ENCODE peak calls at places on chromosomes 12 and 14, in ten cellular contexts. C is T-helper 1 cell, G is right atrium auricular region, F is left ventricle myocardium inferior, N is OCI-LY7, R is HEK293T, I is upper lobe of right lung, S is BE2C, X is COR-L47, E is IMR-90. O is an unnamed sample.

GRCh38 chr14:83133986-83134664 is 1600.5 kb upstream of the SEL1L start:
- DNase-seq in C (no peak), G (no peak), F (no peak), N (no peak), R (no peak), I (no peak), S (no peak), X (peak; percentile 85), E (no peak), O (no peak)

GRCh38 chr12:5047094-5047493 is 3.4 kb downstream of the KCNA5 start:
- DNase-seq in C (no peak), G (no peak), F (no peak), N (no peak), R (no peak), I (no peak), S (no peak), X (no peak), E (no peak), O (no peak)

GRCh38 chr14:94382099-94382498 is 6.3 kb downstream of the SERPINA1 start:
- DNase-seq in C (no peak), G (no peak), F (no peak), N (no peak), R (no peak), I (no peak), S (no peak), X (no peak), E (no peak), O (no peak)

GRCh38 chr14:102363182-102363952 is 626 bp downstream of the TECPR2 start:
- DNase-seq in C (no peak), G (peak; percentile 76), F (peak; percentile 53), N (peak; percentile 29), R (no peak), I (no peak), S (no peak), X (peak; percentile 63), E (peak; percentile 50), O (peak; percentile 73)

GRCh38 chr14:64800000-64800399 is 79.7 kb downstream of the SPTB start:
- DNase-seq in C (no peak), G (no peak), F (peak; percentile 39), N (peak; percentile 7), R (no peak), I (no peak), S (no peak), X (peak; percentile 16), E (peak; percentile 18), O (peak; percentile 58)

GRCh38 chr14:95507174-95507573 is 9.3 kb downstream of the SYNE3 start:
- DNase-seq in C (no peak), G (peak; percentile 89), F (peak; percentile 64), N (no peak), R (no peak), I (no peak), S (peak; percentile 76), X (no peak), E (peak; percentile 94), O (peak; percentile 66)

GRCh38 chr14:73613046-73613383 is 698 bp downstream of the ACOT6 start:
- DNase-seq in C (no peak), G (no peak), F (no peak), N (no peak), R (no peak), I (no peak), S (no peak), X (no peak), E (no peak), O (no peak)

GRCh38 chr12:34203866-34204620 is 181.7 kb downstream of the ALG10 start:
- DNase-seq in C (no peak), G (no peak), F (no peak), N (no peak), R (no peak), I (no peak), S (no peak), X (no peak), E (no peak), O (no peak)

GRCh38 chr14:91265404-91265803 is 20.9 kb upstream of the GPR68 start:
- DNase-seq in C (no peak), G (no peak), F (no peak), N (no peak), R (no peak), I (no peak), S (no peak), X (no peak), E (no peak), O (peak; percentile 10)

GRCh38 chr14:73265721-73266046 is 28.4 kb downstream of the PAPLN start:
- DNase-seq in C (no peak), G (no peak), F (no peak), N (no peak), R (no peak), I (no peak), S (no peak), X (no peak), E (no peak), O (no peak)

GRCh38 chr14:21514341-21514740 is 3.2 kb upstream of the METTL3 start:
- DNase-seq in C (no peak), G (no peak), F (no peak), N (no peak), R (no peak), I (no peak), S (no peak), X (no peak), E (no peak), O (no peak)

GRCh38 chr12:90945070-90945649 is 9.8 kb downstream of the CCER1 start:
- DNase-seq in C (no peak), G (no peak), F (no peak), N (peak; percentile 50), R (peak; percentile 12), I (no peak), S (no peak), X (peak; percentile 11), E (peak; percentile 49), O (no peak)

GRCh38 chr12:81010641-81011040 is 67.2 kb upstream of the ACSS3 start:
- DNase-seq in C (no peak), G (no peak), F (no peak), N (no peak), R (no peak), I (no peak), S (no peak), X (no peak), E (no peak), O (no peak)

GRCh38 chr14:106185837-106186233 is 659.5 kb downstream of the TMEM121 start:
- DNase-seq in C (peak; percentile 53), G (no peak), F (no peak), N (peak; percentile 87), R (no peak), I (no peak), S (peak; percentile 16), X (no peak), E (no peak), O (no peak)

GRCh38 chr14:86858043-86858442 is 1134.9 kb downstream of the GALC start:
- DNase-seq in C (no peak), G (no peak), F (no peak), N (no peak), R (no peak), I (no peak), S (no peak), X (no peak), E (peak; percentile 59), O (no peak)

GRCh38 chr14:97978336-97978735 is 1181.2 kb downstream of the VRK1 start:
- DNase-seq in C (peak; percentile 67), G (peak; percentile 76), F (peak; percentile 76), N (no peak), R (peak; percentile 55), I (peak; percentile 85), S (peak; percentile 79), X (peak; percentile 93), E (no peak), O (peak; percentile 77)

GRCh38 chr14:64761441-64762043 is 57.3 kb downstream of the PLEKHG3 start:
- DNase-seq in C (no peak), G (no peak), F (no peak), N (no peak), R (no peak), I (no peak), S (no peak), X (no peak), E (peak; percentile 49), O (peak; percentile 35)

GRCh38 chr12:30813741-30814687 is 59.3 kb upstream of the CAPRIN2 start:
- DNase-seq in C (no peak), G (no peak), F (no peak), N (no peak), R (no peak), I (no peak), S (no peak), X (no peak), E (peak; percentile 50), O (no peak)

GRCh38 chr12:52971701-52972329 is 22.9 kb downstream of the KRT18 start:
- DNase-seq in C (no peak), G (no peak), F (no peak), N (no peak), R (no peak), I (no peak), S (no peak), X (no peak), E (peak; percentile 75), O (no peak)

GRCh38 chr12:121159467-121160307 is 27.0 kb downstream of the P2RX7 start:
- DNase-seq in C (no peak), G (no peak), F (no peak), N (peak; percentile 24), R (no peak), I (no peak), S (no peak), X (no peak), E (no peak), O (no peak)

GRCh38 chr14:93212432-93212831 is 5.4 kb downstream of the UBR7 start:
- DNase-seq in C (no peak), G (no peak), F (no peak), N (peak; percentile 59), R (no peak), I (no peak), S (no peak), X (no peak), E (no peak), O (no peak)

GRCh38 chr12:117046861-117047530 is 52.2 kb downstream of the TESC start:
- DNase-seq in C (no peak), G (no peak), F (no peak), N (no peak), R (no peak), I (no peak), S (no peak), X (no peak), E (no peak), O (no peak)

GRCh38 chr12:752673-753400 is 458 bp downstream of the WNK1 start:
- DNase-seq in C (peak; percentile 35), G (peak; percentile 60), F (peak; percentile 57), N (peak; percentile 72), R (peak; percentile 38), I (peak; percentile 89), S (peak; percentile 72), X (no peak), E (peak; percentile 21), O (peak; percentile 82)

GRCh38 chr12:63150255-63151060 is 543 bp downstream of the AVPR1A start:
- DNase-seq in C (no peak), G (no peak), F (peak; percentile 23), N (no peak), R (peak; percentile 16), I (peak; percentile 64), S (no peak), X (no peak), E (no peak), O (peak; percentile 41)

GRCh38 chr12:95815635-95816212 is 25.2 kb upstream of the NTN4 start:
- DNase-seq in C (no peak), G (no peak), F (no peak), N (peak; percentile 27), R (peak; percentile 37), I (no peak), S (no peak), X (peak; percentile 16), E (peak; percentile 62), O (no peak)

GRCh38 chr12:6774557-6775062 is 2.3 kb downstream of the LAG3 start:
- DNase-seq in C (no peak), G (no peak), F (no peak), N (no peak), R (no peak), I (no peak), S (no peak), X (no peak), E (no peak), O (no peak)

GRCh38 chr12:2183556-2184541 is 131.1 kb downstream of the CACNA1C start:
- DNase-seq in C (no peak), G (no peak), F (no peak), N (peak; percentile 46), R (no peak), I (no peak), S (no peak), X (no peak), E (peak; percentile 75), O (no peak)

GRCh38 chr12:54052745-54053624 is 650 bp upstream of the HOXC4 start:
- DNase-seq in C (no peak), G (no peak), F (no peak), N (peak; percentile 90), R (peak; percentile 41), I (peak; percentile 56), S (peak; percentile 39), X (no peak), E (no peak), O (no peak)